ENCODE peak calls at places on chromosomes 13 and 19, in eight cellular contexts. L is ecto neural progenitor cell; A is fibroblast of the conjunctiva; F is stimulated activated naive CD4-positive, alpha-beta T cell; H is CD4-positive, CD25-positive, alpha-beta regulatory T cell; R is choroid plexus epithelial cell; M is amniotic stem cell; P is activated naive CD8-positive, alpha-beta T cell treated with anti-CD3 and anti-CD28 coated beads, Interleukin-2, amount 10 ng/mL, durations not matched to agents 7 days and 5 days. O is an unnamed sample.

GRCh38 chr19:42158926-42159325 is 26.7 kb upstream of the POU2F2 start:
- DNase-seq in R (peak), P (no peak), H (no peak), F (no peak), A (no peak), M (no peak), L (no peak), O (no peak)

GRCh38 chr13:48251616-48252081 is 18.6 kb downstream of the ITM2B start:
- DNase-seq in L (no peak), P (no peak), F (no peak), H (no peak), M (no peak), A (peak), R (no peak), O (peak)

GRCh38 chr13:27704681-27705080 is 83.0 kb downstream of the POLR1D start:
- DNase-seq in A (no peak), L (no peak), P (no peak), F (no peak), H (no peak), R (peak), M (no peak), O (no peak)

GRCh38 chr13:114140909-114141255 is 8.5 kb upstream of the RASA3 start:
- DNase-seq in L (no peak), P (peak), H (no peak), M (no peak), A (no peak), R (no peak), F (peak), O (no peak)

GRCh38 chr13:39597828-39598227 is 5.2 kb downstream of the LHFPL6 start:
- DNase-seq in L (no peak), A (peak), F (no peak), H (no peak), P (no peak), M (no peak), R (peak), O (no peak)

GRCh38 chr19:18496167-18496979 is 25.5 kb downstream of the ELL start:
- DNase-seq in P (no peak), F (peak), M (no peak), H (peak), R (peak), A (no peak), L (no peak), O (no peak)

GRCh38 chr13:75986818-75987217 is 350.7 kb downstream of the LMO7 start:
- DNase-seq in P (no peak), H (no peak), R (no peak), M (no peak), A (no peak), L (no peak), F (no peak), O (no peak)

GRCh38 chr13:111476197-111476596 is 155.8 kb downstream of the TEX29 start:
- DNase-seq in R (no peak), F (no peak), P (no peak), M (no peak), A (no peak), L (peak), H (no peak), O (no peak)

GRCh38 chr13:48749144-48749543 is 95.4 kb downstream of the CYSLTR2 start:
- DNase-seq in H (no peak), F (no peak), M (no peak), P (no peak), R (peak), L (no peak), A (no peak), O (no peak)

GRCh38 chr13:40137400-40137799 is 481.9 kb downstream of the COG6 start:
- DNase-seq in A (no peak), F (no peak), P (no peak), H (no peak), L (no peak), M (no peak), R (no peak), O (no peak)

GRCh38 chr13:38167164-38167822 is 182.4 kb upstream of the UFM1 start:
- DNase-seq in R (no peak), M (no peak), L (no peak), H (no peak), P (no peak), F (no peak), A (no peak), O (no peak)

GRCh38 chr13:25329706-25330105 is 28.3 kb downstream of the NUP58 start:
- DNase-seq in A (peak), F (no peak), M (no peak), P (no peak), H (no peak), L (no peak), R (peak), O (no peak)

O was measured in AG04449.